ENCODE peak calls at places on chromosomes 4 and X, in four cellular contexts. One of them, this sample, is unnamed.

GRCh38 chr4:15690020-15690809 is 8.6 kb downstream of the FAM200B start:
- DNase-seq in mesothelial cell of epicardium: no peak
- DNase-seq in pancreas: no peak
- DNase-seq in NCI-H1417: no peak
- DNase-seq in this sample: no peak

GRCh38 chrX:46255066-46255465 is 290.2 kb downstream of the ZNF674 start:
- DNase-seq in mesothelial cell of epicardium: no peak
- DNase-seq in pancreas: no peak
- DNase-seq in NCI-H1417: no peak
- DNase-seq in this sample: no peak

GRCh38 chr4:24970635-24971034 is 57.8 kb upstream of the CCDC149 start:
- DNase-seq in mesothelial cell of epicardium: no peak
- DNase-seq in pancreas: no peak
- DNase-seq in NCI-H1417: no peak
- DNase-seq in this sample: no peak

GRCh38 chr4:47913328-47913727 is 1.1 kb downstream of the NFXL1 start:
- DNase-seq in mesothelial cell of epicardium: no peak
- DNase-seq in pancreas: no peak
- DNase-seq in NCI-H1417: no peak
- DNase-seq in this sample: no peak

GRCh38 chr4:1381181-1381621 is 25.0 kb downstream of the NKX1-1 start:
- DNase-seq in mesothelial cell of epicardium: no peak
- DNase-seq in pancreas: no peak
- DNase-seq in NCI-H1417: no peak
- DNase-seq in this sample: no peak

GRCh38 chr4:1600211-1600780 is 83.8 kb downstream of the FAM53A start:
- DNase-seq in mesothelial cell of epicardium: no peak
- DNase-seq in pancreas: peak
- DNase-seq in NCI-H1417: no peak
- DNase-seq in this sample: no peak

GRCh38 chr4:82293304-82293703 is 80.5 kb downstream of the HNRNPD start:
- DNase-seq in mesothelial cell of epicardium: no peak
- DNase-seq in pancreas: no peak
- DNase-seq in NCI-H1417: no peak
- DNase-seq in this sample: no peak

GRCh38 chr4:3241905-3242304 is 7.1 kb upstream of the MSANTD1 start:
- DNase-seq in mesothelial cell of epicardium: no peak
- DNase-seq in pancreas: no peak
- DNase-seq in NCI-H1417: no peak
- DNase-seq in this sample: no peak

GRCh38 chr4:146165840-146166239 is 9.7 kb upstream of the LSM6 start:
- DNase-seq in mesothelial cell of epicardium: no peak
- DNase-seq in pancreas: no peak
- DNase-seq in NCI-H1417: no peak
- DNase-seq in this sample: no peak

GRCh38 chr4:110196871-110197420 is 1.5 kb downstream of the ELOVL6 start:
- DNase-seq in mesothelial cell of epicardium: peak
- DNase-seq in pancreas: no peak
- DNase-seq in NCI-H1417: peak
- DNase-seq in this sample: peak

GRCh38 chrX:114924846-114925245 is 92.6 kb downstream of the IL13RA2 start:
- DNase-seq in mesothelial cell of epicardium: no peak
- DNase-seq in pancreas: no peak
- DNase-seq in NCI-H1417: no peak
- DNase-seq in this sample: no peak